ENCODE peak calls at places on chromosomes 13 and 19, in four cellular contexts. N is tibial artery, Q is tibial nerve, D is cardiac muscle cell. E is an unnamed sample.

GRCh38 chr13:41516760-41517159 is 59.4 kb downstream of the RGCC start:
- DNase-seq in Q (no peak), N (no peak), D (no peak), E (no peak)

GRCh38 chr13:97257800-97258799 is 36.0 kb downstream of the MBNL2 start:
- DNase-seq in Q (no peak), D (peak; percentile 96), N (peak; percentile 69), E (no peak)

GRCh38 chr19:39428309-39429112 is 7.2 kb downstream of the RPS16 start:
- DNase-seq in D (peak; percentile 96), N (no peak), Q (peak; percentile 46), E (peak; percentile 80)

GRCh38 chr19:32831611-32832010 is 38.0 kb downstream of the SLC7A9 start:
- DNase-seq in Q (no peak), D (no peak), N (no peak), E (no peak)

GRCh38 chr13:51520524-51520923 is 63.7 kb upstream of the WDFY2 start:
- DNase-seq in D (peak; percentile 68), N (no peak), Q (no peak), E (no peak)

GRCh38 chr19:13094285-13094595 is 8.4 kb downstream of the LYL1 start:
- DNase-seq in N (no peak), Q (no peak), D (no peak), E (no peak)

GRCh38 chr19:35030257-35031071 is at the start of gene SCN1B:
- DNase-seq in Q (no peak), N (peak; percentile 59), D (peak; percentile 85), E (peak; percentile 42)

GRCh38 chr13:57666131-57666530 is 34.6 kb downstream of the PCDH17 start:
- DNase-seq in N (no peak), D (no peak), Q (no peak), E (no peak)

GRCh38 chr19:33634361-33635091 is 12.8 kb downstream of the CHST8 start:
- DNase-seq in Q (no peak), D (no peak), N (no peak), E (no peak)

DNA sequence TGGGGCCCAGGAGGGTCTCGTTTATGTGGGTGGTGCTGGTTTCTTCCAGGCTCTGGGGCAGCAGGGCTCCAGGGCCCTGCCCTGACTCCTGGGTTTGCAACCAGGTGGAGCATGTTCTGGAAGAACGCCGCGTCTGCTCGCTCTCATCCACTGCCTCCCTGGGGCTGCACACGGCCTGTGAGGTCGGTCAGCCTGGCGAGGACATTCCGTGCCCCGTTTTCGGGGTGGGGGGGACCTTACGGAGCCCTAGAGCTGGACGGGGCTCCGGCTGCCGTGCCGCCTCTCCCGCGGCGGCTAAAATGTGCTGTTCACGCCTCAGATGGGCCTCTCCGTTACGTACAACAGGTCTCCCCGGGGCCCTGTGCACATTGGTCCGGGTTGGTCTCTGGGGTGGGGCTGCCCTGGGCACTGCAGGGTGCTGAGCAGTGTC is 3.3 kb downstream of the GNA11 start:
- DNase-seq in Q (no peak), N (no peak), D (no peak), E (peak; percentile 72)
- H3K4me1 ChIP-seq in Q (peaks cover 65% of the 10 kb centered on the region), N (peaks cover 5% of the 10 kb centered on the region), D (peaks cover 20% of the 10 kb centered on the region), E (peaks cover 56% of the 10 kb centered on the region)

GRCh38 chr13:73449258-73449657 is 390.5 kb downstream of the KLF5 start:
- DNase-seq in Q (no peak), D (no peak), N (no peak), E (no peak)
- H3K27ac ChIP-seq in Q (no peak overlapping the region), D (no peak overlapping the region), N (no peak overlapping the region), E (no peak overlapping the region)

DNA sequence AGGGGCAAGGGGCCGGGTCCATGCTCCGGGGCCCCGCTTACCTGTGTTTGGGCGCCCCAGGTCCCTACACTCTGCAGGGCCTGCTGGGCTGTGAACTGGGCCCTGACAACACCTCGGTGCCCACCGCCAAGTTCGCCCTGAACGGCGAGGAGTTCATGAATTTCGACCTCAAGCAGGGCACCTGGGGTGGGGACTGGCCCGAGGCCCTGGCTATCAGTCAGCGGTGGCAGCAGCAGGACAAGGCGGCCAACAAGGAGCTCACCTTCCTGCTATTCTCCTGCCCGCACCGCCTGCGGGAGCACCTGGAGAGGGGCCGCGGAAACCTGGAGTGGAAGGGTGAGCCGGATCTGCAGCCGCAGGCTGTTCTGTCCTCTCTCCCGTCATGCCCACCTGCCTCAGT is 1.7 kb downstream of the FCGRT start:
- DNase-seq in D (no peak), N (no peak), Q (no peak), E (no peak)
- H3K4me1 ChIP-seq in D (peaks cover 13% of the 10 kb centered on the region), N (no peaks in the 10 kb centered on the region), Q (peaks cover 15% of the 10 kb centered on the region), E (peaks cover 14% of the 10 kb centered on the region)

DNA sequence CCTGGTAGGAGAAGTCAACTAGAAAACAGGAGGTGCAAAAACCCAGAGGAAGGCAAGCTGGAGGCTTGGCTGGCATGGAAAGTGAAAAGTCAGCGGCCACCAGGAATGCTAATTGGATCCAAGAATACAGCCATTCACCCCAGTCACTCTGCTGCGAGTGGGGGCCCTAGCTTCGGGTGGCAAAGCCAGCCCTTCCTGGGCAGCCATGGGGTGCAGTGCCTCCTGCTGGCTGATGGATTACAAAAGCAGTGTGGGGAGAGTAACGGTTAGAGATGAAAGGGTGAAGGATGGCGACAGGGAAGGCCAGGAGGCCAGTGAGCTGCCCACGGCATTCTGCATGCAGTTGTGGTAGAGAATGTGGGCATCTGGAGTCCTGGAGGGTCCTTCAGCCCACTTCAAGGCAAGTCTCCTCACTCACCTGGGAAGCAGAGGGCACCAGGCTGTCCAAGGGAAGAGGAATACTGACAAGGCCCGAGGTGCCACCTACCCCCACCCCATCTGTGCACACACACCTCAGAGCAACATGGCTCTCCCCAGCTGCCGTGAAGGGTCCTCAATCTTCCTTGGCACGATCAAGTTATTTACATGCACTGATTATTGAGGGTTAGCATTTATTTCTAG is 20.3 kb upstream of the EPHX3 start:
- DNase-seq in N (peak; percentile 52), Q (no peak), D (peak; percentile 50), E (no peak)
- H3K27ac ChIP-seq in N (peak overlapping the region; percentile 98), Q (peak overlapping the region; percentile 92), D (peak overlapping the region; percentile 84), E (peak overlapping the region; percentile 82)

GRCh38 chr13:113403255-113404104 is 39.5 kb upstream of the GRTP1 start:
- DNase-seq in Q (peak; percentile 10), N (no peak), D (no peak), E (no peak)
- H3K4me1 ChIP-seq in Q (no peaks in the 10 kb centered on the region), N (no peaks in the 10 kb centered on the region), D (peaks cover 43% of the 10 kb centered on the region), E (no peaks in the 10 kb centered on the region)

DNA sequence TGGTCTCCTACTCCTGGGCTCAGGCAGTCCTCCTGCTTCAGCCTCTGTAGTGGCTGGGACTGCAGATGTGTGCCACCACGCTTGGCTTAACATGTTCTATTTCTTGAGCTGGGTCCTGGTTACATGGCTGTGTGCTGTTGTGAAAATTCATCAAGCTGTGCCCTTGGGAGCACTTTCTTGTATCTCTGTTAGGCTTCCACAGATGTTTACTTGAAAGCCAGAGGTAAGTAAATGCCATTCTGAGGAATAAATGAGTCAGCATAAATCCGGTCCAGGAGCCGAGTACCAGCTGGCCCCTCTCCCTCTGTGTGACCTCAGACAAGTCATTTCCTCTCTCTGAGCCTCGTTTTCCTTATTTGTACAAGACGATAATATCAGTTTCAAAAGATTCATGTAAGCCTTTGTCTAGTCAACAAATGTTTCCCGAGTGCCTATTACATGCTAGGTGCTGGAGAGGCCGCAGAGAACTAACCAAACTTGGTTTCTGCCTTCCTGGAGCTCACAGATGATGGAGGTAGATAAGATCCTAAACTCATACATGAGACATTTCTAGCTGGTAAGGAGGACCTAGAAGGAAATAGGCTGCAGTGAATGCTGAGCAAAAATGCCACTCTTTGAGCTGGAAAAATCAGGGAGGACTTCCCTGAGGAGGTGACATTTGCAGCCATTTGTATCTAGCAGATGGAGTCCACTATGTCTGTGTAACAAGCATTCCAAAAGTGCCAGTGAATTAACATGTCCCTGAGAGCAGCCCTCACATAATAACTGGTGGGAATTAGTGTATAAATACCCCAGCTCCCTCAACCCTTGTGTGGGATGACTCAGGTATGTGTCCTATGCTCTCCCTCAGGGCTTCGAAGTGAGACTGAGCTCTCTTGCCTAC is 2.7 kb upstream of the RASAL3 start:
- DNase-seq in D (peak; percentile 88), N (no peak), Q (no peak), E (no peak)
- H3K27ac ChIP-seq in D (no peak overlapping the region), N (no peak overlapping the region), Q (no peak overlapping the region), E (no peak overlapping the region)